ENCODE peak calls at places on chromosomes 6 and 20, in five cellular contexts. One of them, this sample, is unnamed.

GRCh38 chr20:41006126-41006935 is 22.3 kb upstream of the TOP1 start:
- DNase-seq in fibroblast of lung: no peak
- DNase-seq in endothelial cell of umbilical vein: no peak
- DNase-seq in MM.1S: no peak
- DNase-seq in PC-3: no peak
- DNase-seq in this sample: no peak

GRCh38 chr6:8499540-8499939 is 64.2 kb upstream of the SLC35B3 start:
- DNase-seq in fibroblast of lung: no peak
- DNase-seq in endothelial cell of umbilical vein: no peak
- DNase-seq in MM.1S: no peak
- DNase-seq in PC-3: peak
- DNase-seq in this sample: peak

GRCh38 chr20:34108616-34109174 is 3.3 kb downstream of the EIF2S2 start:
- DNase-seq in fibroblast of lung: no peak
- DNase-seq in endothelial cell of umbilical vein: no peak
- DNase-seq in MM.1S: no peak
- DNase-seq in PC-3: no peak
- DNase-seq in this sample: no peak

GRCh38 chr20:8854566-8854965 is 214.3 kb upstream of the PLCB4 start:
- DNase-seq in fibroblast of lung: peak
- DNase-seq in endothelial cell of umbilical vein: peak
- DNase-seq in MM.1S: no peak
- DNase-seq in PC-3: no peak
- DNase-seq in this sample: peak

GRCh38 chr6:80698459-80698858 is 592.0 kb downstream of the BCKDHB start:
- DNase-seq in fibroblast of lung: no peak
- DNase-seq in endothelial cell of umbilical vein: no peak
- DNase-seq in MM.1S: no peak
- DNase-seq in PC-3: no peak
- DNase-seq in this sample: no peak

GRCh38 chr20:36821964-36822437 is 48.4 kb upstream of the DSN1 start:
- DNase-seq in fibroblast of lung: no peak
- DNase-seq in endothelial cell of umbilical vein: no peak
- DNase-seq in MM.1S: no peak
- DNase-seq in PC-3: no peak
- DNase-seq in this sample: no peak

GRCh38 chr6:101605874-101606273 is 212.4 kb downstream of the GRIK2 start:
- DNase-seq in fibroblast of lung: peak
- DNase-seq in endothelial cell of umbilical vein: no peak
- DNase-seq in MM.1S: no peak
- DNase-seq in PC-3: peak
- DNase-seq in this sample: no peak

GRCh38 chr6:2891768-2892170 is 11.3 kb downstream of the SERPINB9 start:
- DNase-seq in fibroblast of lung: no peak
- DNase-seq in endothelial cell of umbilical vein: no peak
- DNase-seq in MM.1S: no peak
- DNase-seq in PC-3: peak
- DNase-seq in this sample: no peak

GRCh38 chr20:38143238-38143645 is 21.8 kb downstream of the TGM2 start:
- DNase-seq in fibroblast of lung: no peak
- DNase-seq in endothelial cell of umbilical vein: no peak
- DNase-seq in MM.1S: no peak
- DNase-seq in PC-3: peak
- DNase-seq in this sample: no peak

GRCh38 chr6:30730611-30731435 is 10.7 kb downstream of the TUBB start:
- DNase-seq in fibroblast of lung: peak
- DNase-seq in endothelial cell of umbilical vein: peak
- DNase-seq in MM.1S: peak
- DNase-seq in PC-3: peak
- DNase-seq in this sample: no peak

GRCh38 chr20:62117362-62117646 is 5.0 kb upstream of the LSM14B start:
- DNase-seq in fibroblast of lung: no peak
- DNase-seq in endothelial cell of umbilical vein: no peak
- DNase-seq in MM.1S: no peak
- DNase-seq in PC-3: no peak
- DNase-seq in this sample: no peak

GRCh38 chr20:47213960-47214359 is 142.5 kb downstream of the ZMYND8 start:
- DNase-seq in fibroblast of lung: no peak
- DNase-seq in endothelial cell of umbilical vein: no peak
- DNase-seq in MM.1S: no peak
- DNase-seq in PC-3: no peak
- DNase-seq in this sample: no peak

GRCh38 chr6:84526631-84527030 is 237.8 kb downstream of the TBX18 start:
- DNase-seq in fibroblast of lung: no peak
- DNase-seq in endothelial cell of umbilical vein: no peak
- DNase-seq in MM.1S: no peak
- DNase-seq in PC-3: no peak
- DNase-seq in this sample: no peak

GRCh38 chr20:8790442-8791074 is 278.3 kb upstream of the PLCB4 start:
- DNase-seq in fibroblast of lung: peak
- DNase-seq in endothelial cell of umbilical vein: peak
- DNase-seq in MM.1S: peak
- DNase-seq in PC-3: peak
- DNase-seq in this sample: peak

GRCh38 chr20:58127731-58128130 is 100.7 kb downstream of the ANKRD60 start:
- DNase-seq in fibroblast of lung: peak
- DNase-seq in endothelial cell of umbilical vein: peak
- DNase-seq in MM.1S: no peak
- DNase-seq in PC-3: peak
- DNase-seq in this sample: no peak

GRCh38 chr20:51500936-51501335 is 41.6 kb downstream of the NFATC2 start:
- DNase-seq in fibroblast of lung: no peak
- DNase-seq in endothelial cell of umbilical vein: no peak
- DNase-seq in MM.1S: no peak
- DNase-seq in PC-3: no peak
- DNase-seq in this sample: no peak

GRCh38 chr20:14951707-14952106 is 614.3 kb upstream of the FLRT3 start:
- DNase-seq in fibroblast of lung: peak
- DNase-seq in endothelial cell of umbilical vein: peak
- DNase-seq in MM.1S: no peak
- DNase-seq in PC-3: peak
- DNase-seq in this sample: no peak

GRCh38 chr6:109892451-109893435 is 85.4 kb upstream of the GPR6 start:
- DNase-seq in fibroblast of lung: no peak
- DNase-seq in endothelial cell of umbilical vein: no peak
- DNase-seq in MM.1S: no peak
- DNase-seq in PC-3: peak
- DNase-seq in this sample: no peak

GRCh38 chr6:27096834-27097511 is 150.5 kb upstream of the PRSS16 start:
- DNase-seq in fibroblast of lung: peak
- DNase-seq in endothelial cell of umbilical vein: peak
- DNase-seq in MM.1S: no peak
- DNase-seq in PC-3: no peak
- DNase-seq in this sample: no peak

GRCh38 chr6:45789238-45789637 is 226.4 kb downstream of the CLIC5 start:
- DNase-seq in fibroblast of lung: no peak
- DNase-seq in endothelial cell of umbilical vein: no peak
- DNase-seq in MM.1S: no peak
- DNase-seq in PC-3: no peak
- DNase-seq in this sample: no peak

GRCh38 chr6:33696538-33697518 is 14.7 kb downstream of the UQCC2 start:
- DNase-seq in fibroblast of lung: peak
- DNase-seq in endothelial cell of umbilical vein: peak
- DNase-seq in MM.1S: no peak
- DNase-seq in PC-3: peak
- DNase-seq in this sample: no peak

GRCh38 chr6:81075974-81076373 is 676.5 kb downstream of the TENT5A start:
- DNase-seq in fibroblast of lung: peak
- DNase-seq in endothelial cell of umbilical vein: peak
- DNase-seq in MM.1S: no peak
- DNase-seq in PC-3: peak
- DNase-seq in this sample: no peak

GRCh38 chr6:15528870-15529269 is 134.0 kb downstream of the DTNBP1 start:
- DNase-seq in fibroblast of lung: no peak
- DNase-seq in endothelial cell of umbilical vein: no peak
- DNase-seq in MM.1S: no peak
- DNase-seq in PC-3: no peak
- DNase-seq in this sample: no peak

GRCh38 chr6:155880905-155881304 is 425.3 kb upstream of the NOX3 start:
- DNase-seq in fibroblast of lung: peak
- DNase-seq in endothelial cell of umbilical vein: peak
- DNase-seq in MM.1S: no peak
- DNase-seq in PC-3: peak
- DNase-seq in this sample: no peak

GRCh38 chr6:15511248-15512125 is 151.3 kb downstream of the DTNBP1 start:
- DNase-seq in fibroblast of lung: no peak
- DNase-seq in endothelial cell of umbilical vein: no peak
- DNase-seq in MM.1S: no peak
- DNase-seq in PC-3: no peak
- DNase-seq in this sample: no peak

GRCh38 chr20:45629496-45630100 is at the start of gene WFDC10A:
- DNase-seq in fibroblast of lung: peak
- DNase-seq in endothelial cell of umbilical vein: peak
- DNase-seq in MM.1S: peak
- DNase-seq in PC-3: peak
- DNase-seq in this sample: peak

DNA sequence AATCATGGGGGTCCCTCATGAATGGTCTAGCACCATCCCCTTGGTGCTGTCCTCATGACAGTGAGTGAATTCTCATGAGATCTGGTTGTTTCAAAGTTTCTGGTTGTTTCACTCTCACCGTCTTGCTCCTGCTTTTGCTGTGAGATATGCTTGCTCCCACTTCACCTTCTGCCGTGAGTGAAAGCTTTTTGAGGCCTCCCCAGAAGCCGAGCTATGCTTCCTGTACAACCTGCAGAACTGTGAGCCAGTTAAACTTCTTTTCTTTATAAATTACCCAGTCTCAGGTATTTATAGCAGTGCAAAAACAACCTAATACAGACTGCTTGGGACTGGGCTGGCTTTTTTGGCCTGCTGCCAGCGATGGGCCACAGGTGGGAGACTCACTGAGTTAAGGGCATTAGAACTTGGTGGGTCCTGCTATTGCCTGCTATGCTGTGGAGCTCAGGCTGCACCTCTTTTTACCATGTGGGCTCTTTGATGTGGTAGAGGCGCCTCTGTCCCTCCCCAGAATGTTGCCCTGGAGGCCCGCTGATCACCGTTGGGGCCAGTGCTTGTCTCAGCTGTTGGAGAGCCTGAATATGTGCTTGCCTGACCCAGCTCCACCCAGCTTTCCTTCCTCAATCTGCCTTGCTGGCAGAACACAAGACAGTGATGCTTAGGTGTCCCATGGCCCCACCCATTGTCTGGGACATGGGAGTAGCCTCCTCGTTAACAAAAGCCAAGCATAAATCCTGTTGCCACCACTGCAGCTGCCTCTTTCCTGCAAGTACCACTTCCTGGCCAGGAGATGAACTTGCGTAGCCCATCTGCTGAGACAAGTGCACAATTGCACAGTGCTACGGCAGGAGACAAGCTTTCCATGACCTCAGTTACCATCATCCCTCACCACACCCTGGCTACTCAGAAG is 47.1 kb downstream of the IGF2R start:
- DNase-seq in fibroblast of lung: no peak
- DNase-seq in endothelial cell of umbilical vein: no peak
- DNase-seq in MM.1S: peak
- DNase-seq in PC-3: no peak
- DNase-seq in this sample: no peak
- TF ChIP-seq EZH2 in fibroblast of lung: no peak
- TF ChIP-seq EZH2 in endothelial cell of umbilical vein: no peak
- TF ChIP-seq EZH2 in MM.1S: no peak
- TF ChIP-seq EZH2 in PC-3: no peak
- TF ChIP-seq EZH2 in this sample: no peak

DNA sequence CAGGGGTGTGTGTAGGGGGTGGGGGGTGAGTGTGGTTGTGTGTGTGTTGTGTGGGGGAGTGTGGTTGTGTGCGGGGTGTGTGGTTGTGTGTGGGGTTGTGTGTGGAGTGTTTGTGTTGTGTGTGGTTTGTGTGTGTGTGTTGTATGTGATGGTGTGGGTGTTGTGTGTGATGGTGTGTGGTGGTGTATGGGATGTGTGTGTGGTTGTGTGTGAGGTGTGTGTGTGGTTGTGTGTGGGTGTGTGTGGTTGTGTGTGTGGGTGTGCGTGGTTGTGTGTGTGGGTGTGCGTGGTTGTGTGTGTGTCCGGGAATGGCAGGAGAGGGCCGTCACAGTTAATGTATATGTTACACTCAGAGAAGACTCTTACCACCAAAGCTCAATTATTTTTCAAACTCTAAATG is 79.8 kb downstream of the TBXT start:
- DNase-seq in fibroblast of lung: no peak
- DNase-seq in endothelial cell of umbilical vein: no peak
- DNase-seq in MM.1S: no peak
- DNase-seq in PC-3: no peak
- DNase-seq in this sample: no peak
- TF ChIP-seq EZH2 in fibroblast of lung: no peak
- TF ChIP-seq EZH2 in endothelial cell of umbilical vein: no peak
- TF ChIP-seq EZH2 in MM.1S: no peak
- TF ChIP-seq EZH2 in PC-3: no peak
- TF ChIP-seq EZH2 in this sample: no peak

DNA sequence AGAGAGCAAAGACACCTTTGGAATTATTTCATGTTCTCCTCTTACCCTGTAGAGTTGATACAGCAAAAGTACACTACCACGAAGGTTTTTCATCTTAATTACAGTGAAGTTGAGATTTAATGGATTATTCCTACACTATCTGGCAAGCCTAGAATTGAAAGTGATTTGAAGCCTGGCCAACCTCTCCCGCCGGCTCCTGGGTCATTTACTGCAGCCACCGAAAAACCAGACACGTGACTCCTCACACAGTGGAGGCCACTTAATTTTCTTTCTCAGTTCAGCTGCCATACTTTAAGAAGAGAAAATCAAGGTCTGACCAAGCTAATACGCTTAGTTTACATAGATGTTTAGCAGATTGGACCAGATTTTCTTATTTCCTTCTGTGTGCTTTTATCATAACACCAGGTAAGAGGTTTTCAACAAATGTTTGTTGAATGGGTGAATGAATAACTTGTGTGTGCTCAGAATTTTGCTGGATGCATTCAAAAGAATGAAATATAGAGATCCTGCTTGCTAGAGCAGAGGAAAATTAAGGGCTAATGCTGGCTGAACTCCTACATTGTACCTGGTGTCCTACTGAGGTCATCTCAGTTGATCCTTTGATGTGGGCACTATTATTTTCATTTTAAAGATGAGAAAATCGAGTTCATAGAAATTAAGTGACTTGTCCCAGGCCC is 97.2 kb upstream of the PDE10A start:
- DNase-seq in fibroblast of lung: no peak
- DNase-seq in endothelial cell of umbilical vein: no peak
- DNase-seq in MM.1S: no peak
- DNase-seq in PC-3: no peak
- DNase-seq in this sample: no peak
- TF ChIP-seq EZH2 in fibroblast of lung: no peak
- TF ChIP-seq EZH2 in endothelial cell of umbilical vein: no peak
- TF ChIP-seq EZH2 in MM.1S: no peak
- TF ChIP-seq EZH2 in PC-3: no peak
- TF ChIP-seq EZH2 in this sample: no peak

DNA sequence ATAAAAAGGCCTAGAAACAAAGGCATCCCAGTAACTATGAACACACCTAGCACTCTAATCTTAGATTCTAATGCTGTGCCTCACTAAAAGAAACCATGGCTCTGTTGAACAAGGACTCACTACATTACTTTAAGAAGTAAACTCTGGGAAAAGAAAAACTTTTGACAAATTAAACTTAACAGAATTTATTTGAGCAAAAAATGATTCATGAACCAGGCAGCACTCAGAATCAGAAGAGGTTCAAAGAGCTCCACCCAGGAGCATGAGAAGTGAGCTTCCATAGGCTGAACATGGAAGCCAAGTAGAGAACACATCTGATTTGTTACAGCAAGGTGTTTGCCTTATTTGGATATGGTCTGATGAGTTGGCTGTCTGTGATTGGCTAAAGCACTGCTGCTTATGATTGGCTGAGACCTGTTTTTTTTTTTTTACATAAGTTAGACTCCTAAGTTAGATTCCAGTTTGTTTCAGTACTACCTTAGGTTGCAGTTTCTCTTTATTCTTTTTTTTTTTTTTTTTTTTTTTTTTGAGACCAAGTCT is 343.6 kb upstream of the SASH1 start:
- DNase-seq in fibroblast of lung: no peak
- DNase-seq in endothelial cell of umbilical vein: no peak
- DNase-seq in MM.1S: no peak
- DNase-seq in PC-3: no peak
- DNase-seq in this sample: no peak
- TF ChIP-seq EZH2 in fibroblast of lung: no peak
- TF ChIP-seq EZH2 in endothelial cell of umbilical vein: no peak
- TF ChIP-seq EZH2 in MM.1S: no peak
- TF ChIP-seq EZH2 in PC-3: no peak
- TF ChIP-seq EZH2 in this sample: no peak

This sample was measured in SK-N-MC.